ENCODE peak calls at places on chromosomes 4 and X, in eight cellular contexts. M, Q, H, Y, G, K, T and N are unnamed samples.

GRCh38 chr4:1406946-1407656 is 859 bp upstream of the NKX1-1 start:
- DNase-seq in M (no peak), Q (no peak), H (no peak), Y (no peak), G (no peak), K (no peak), T (no peak), N (no peak)

GRCh38 chr4:98345838-98346237 is 84.7 kb downstream of the RAP1GDS1 start:
- DNase-seq in M (no peak), Q (no peak), H (no peak), Y (no peak), G (no peak), K (no peak), T (no peak), N (no peak)

GRCh38 chr4:36835246-36835645 is 409.3 kb upstream of the NWD2 start:
- DNase-seq in M (no peak), Q (no peak), H (no peak), Y (no peak), G (no peak), K (no peak), T (no peak), N (no peak)

GRCh38 chr4:114417214-114417613 is 181.4 kb upstream of the UGT8 start:
- DNase-seq in M (no peak), Q (no peak), H (peak), Y (no peak), G (no peak), K (peak), T (no peak), N (peak)

GRCh38 chr4:173264245-173264959 is 69.8 kb downstream of the HMGB2 start:
- DNase-seq in M (peak), Q (no peak), H (peak), Y (peak), G (no peak), K (peak), T (peak), N (peak)

GRCh38 chr4:18366762-18367358 is 345.3 kb upstream of the LCORL start:
- DNase-seq in M (peak), Q (no peak), H (peak), Y (peak), G (no peak), K (no peak), T (peak), N (peak)

GRCh38 chr4:128461300-128462103 is 173.9 kb upstream of the PGRMC2 start:
- DNase-seq in M (no peak), Q (no peak), H (no peak), Y (peak), G (no peak), K (no peak), T (no peak), N (peak)

GRCh38 chr4:2735869-2736268 is 20.3 kb downstream of the TNIP2 start:
- DNase-seq in M (no peak), Q (no peak), H (no peak), Y (no peak), G (no peak), K (no peak), T (no peak), N (no peak)

GRCh38 chr4:138686078-138686477 is 329.5 kb upstream of the NOCT start:
- DNase-seq in M (no peak), Q (no peak), H (no peak), Y (no peak), G (no peak), K (no peak), T (no peak), N (no peak)

GRCh38 chr4:97153042-97153441 is 990.2 kb downstream of the STPG2 start:
- DNase-seq in M (no peak), Q (no peak), H (no peak), Y (peak), G (no peak), K (no peak), T (no peak), N (peak)

GRCh38 chr4:84631573-84631972 is 48.6 kb downstream of the CDS1 start:
- DNase-seq in M (no peak), Q (no peak), H (no peak), Y (no peak), G (no peak), K (no peak), T (no peak), N (no peak)

GRCh38 chrX:63283331-63283730 is 67.8 kb downstream of the SPIN4 start:
- DNase-seq in M (no peak), Q (no peak), H (no peak), Y (no peak), G (no peak), K (no peak), T (no peak), N (no peak)

GRCh38 chrX:72142094-72142843 is 10.6 kb upstream of the RTL5 start:
- DNase-seq in M (no peak), Q (no peak), H (peak), Y (no peak), G (no peak), K (peak), T (no peak), N (no peak)

GRCh38 chrX:18941896-18942295 is 42.0 kb downstream of the PHKA2 start:
- DNase-seq in M (no peak), Q (no peak), H (no peak), Y (no peak), G (no peak), K (no peak), T (no peak), N (no peak)

GRCh38 chrX:23901805-23902204 is 5.9 kb downstream of the APOO start:
- DNase-seq in M (peak), Q (peak), H (peak), Y (peak), G (no peak), K (peak), T (peak), N (peak)

GRCh38 chr4:8082517-8083055 is 76.0 kb downstream of the ABLIM2 start:
- DNase-seq in M (no peak), Q (no peak), H (no peak), Y (no peak), G (no peak), K (no peak), T (no peak), N (no peak)

GRCh38 chrX:99901091-99901490 is 509.0 kb downstream of the PCDH19 start:
- DNase-seq in M (no peak), Q (no peak), H (no peak), Y (no peak), G (no peak), K (no peak), T (no peak), N (no peak)

GRCh38 chr4:119244344-119244743 is 31.8 kb downstream of the USP53 start:
- DNase-seq in M (no peak), Q (no peak), H (no peak), Y (no peak), G (no peak), K (no peak), T (no peak), N (no peak)

GRCh38 chr4:150874386-150875226 is 140.5 kb downstream of the LRBA start:
- DNase-seq in M (no peak), Q (no peak), H (peak), Y (no peak), G (no peak), K (no peak), T (no peak), N (no peak)

GRCh38 chr4:183438458-183439113 is 5.8 kb upstream of the CDKN2AIP start:
- DNase-seq in M (no peak), Q (no peak), H (no peak), Y (peak), G (no peak), K (no peak), T (no peak), N (no peak)

GRCh38 chr4:761086-761485 is 55.5 kb downstream of the PCGF3 start:
- DNase-seq in M (no peak), Q (no peak), H (no peak), Y (no peak), G (no peak), K (no peak), T (no peak), N (no peak)

GRCh38 chr4:3121110-3121509 is 46.6 kb downstream of the HTT start:
- DNase-seq in M (no peak), Q (no peak), H (no peak), Y (no peak), G (no peak), K (no peak), T (no peak), N (no peak)

GRCh38 chr4:122500852-122501501 is 44.5 kb upstream of the IL2 start:
- DNase-seq in M (no peak), Q (no peak), H (peak), Y (peak), G (no peak), K (no peak), T (no peak), N (no peak)

GRCh38 chr4:158161561-158162354 is 11.1 kb downstream of the GASK1B start:
- DNase-seq in M (no peak), Q (peak), H (no peak), Y (peak), G (no peak), K (no peak), T (no peak), N (no peak)

GRCh38 chrX:40152173-40152705 is 54.5 kb upstream of the BCOR start:
- DNase-seq in M (peak), Q (no peak), H (peak), Y (no peak), G (no peak), K (no peak), T (no peak), N (no peak)

GRCh38 chr4:74433043-74433442 is 11.9 kb upstream of the AREG start:
- DNase-seq in M (no peak), Q (no peak), H (no peak), Y (no peak), G (no peak), K (no peak), T (no peak), N (no peak)

GRCh38 chrX:75038925-75039324 is 113.7 kb upstream of the NEXMIF start:
- DNase-seq in M (peak), Q (no peak), H (no peak), Y (peak), G (no peak), K (no peak), T (no peak), N (peak)

GRCh38 chr4:168705121-168705520 is 208.3 kb downstream of the PALLD start:
- DNase-seq in M (no peak), Q (no peak), H (no peak), Y (no peak), G (no peak), K (no peak), T (no peak), N (no peak)

GRCh38 chr4:56958111-56958517 is 19.3 kb downstream of the NOA1 start:
- DNase-seq in M (no peak), Q (peak), H (peak), Y (peak), G (no peak), K (peak), T (no peak), N (no peak)

GRCh38 chrX:27565992-27566391 is 24.2 kb upstream of the DCAF8L2 start:
- DNase-seq in M (no peak), Q (no peak), H (no peak), Y (no peak), G (no peak), K (no peak), T (no peak), N (no peak)

GRCh38 chrX:136814847-136815634 is 34.3 kb upstream of the ARHGEF6 start:
- DNase-seq in M (no peak), Q (no peak), H (no peak), Y (no peak), G (no peak), K (no peak), T (no peak), N (no peak)

GRCh38 chrX:17590892-17591740 is 146.2 kb upstream of the SCML1 start:
- DNase-seq in M (peak), Q (peak), H (peak), Y (peak), G (no peak), K (peak), T (no peak), N (peak)

GRCh38 chrX:12973561-12974216 is 1.2 kb upstream of the TMSB4X start:
- DNase-seq in M (peak), Q (no peak), H (no peak), Y (no peak), G (no peak), K (no peak), T (peak), N (peak)

GRCh38 chr4:152258804-152259708 is 276.8 kb downstream of the FBXW7 start:
- DNase-seq in M (no peak), Q (no peak), H (no peak), Y (no peak), G (no peak), K (no peak), T (no peak), N (no peak)

GRCh38 chrX:15059488-15059887 is 186.3 kb downstream of the MOSPD2 start:
- DNase-seq in M (no peak), Q (no peak), H (no peak), Y (no peak), G (no peak), K (no peak), T (no peak), N (no peak)

GRCh38 chrX:150446151-150446550 is 83.0 kb downstream of the MAMLD1 start:
- DNase-seq in M (no peak), Q (no peak), H (no peak), Y (no peak), G (no peak), K (no peak), T (no peak), N (no peak)